ENCODE peak calls at places on chromosome 9, in six cellular contexts. A is Peyer's patch, S is cardiac fibroblast, L is upper lobe of right lung, F is endothelial cell of umbilical vein, R is OCI-LY7. X is an unnamed sample.

GRCh38 chr9:101628173-101628572 is 33.4 kb upstream of the PPP3R2 start:
- DNase-seq in A (no peak), S (no peak), L (no peak), F (no peak), R (no peak), X (no peak)

GRCh38 chr9:97362777-97363545 is 48.9 kb upstream of the TDRD7 start:
- DNase-seq in A (no peak), S (no peak), L (no peak), F (no peak), R (no peak), X (no peak)

GRCh38 chr9:108056805-108057386 is 567.3 kb upstream of the KLF4 start:
- DNase-seq in A (no peak), S (peak), L (no peak), F (peak), R (no peak), X (peak)

GRCh38 chr9:14018061-14018460 is 295.9 kb downstream of the NFIB start:
- DNase-seq in A (no peak), S (peak), L (no peak), F (peak), R (no peak), X (no peak)

GRCh38 chr9:119095072-119095471 is 274.2 kb downstream of the BRINP1 start:
- DNase-seq in A (no peak), S (no peak), L (no peak), F (no peak), R (no peak), X (no peak)

GRCh38 chr9:121201045-121201737 is 478 bp downstream of the RAB14 start:
- DNase-seq in A (peak), S (peak), L (peak), F (peak), R (peak), X (no peak)

GRCh38 chr9:93697352-93698139 is 121.2 kb downstream of the PHF2 start:
- DNase-seq in A (no peak), S (no peak), L (peak), F (no peak), R (no peak), X (no peak)

GRCh38 chr9:76490249-76490990 is 31.4 kb downstream of the GCNT1 start:
- DNase-seq in A (no peak), S (peak), L (no peak), F (peak), R (no peak), X (no peak)

GRCh38 chr9:120713257-120714087 is 798 bp downstream of the MEGF9 start:
- DNase-seq in A (peak), S (no peak), L (peak), F (no peak), R (no peak), X (no peak)

GRCh38 chr9:106893088-106893487 is 30.1 kb downstream of the ZNF462 start:
- DNase-seq in A (no peak), S (peak), L (no peak), F (peak), R (no peak), X (peak)

GRCh38 chr9:37336150-37336549 is 86.3 kb upstream of the GRHPR start:
- DNase-seq in A (no peak), S (no peak), L (no peak), F (no peak), R (no peak), X (no peak)

GRCh38 chr9:97747201-97747965 is 50.2 kb upstream of the XPA start:
- DNase-seq in A (no peak), S (peak), L (no peak), F (no peak), R (no peak), X (peak)

GRCh38 chr9:74277532-74277931 is 219.6 kb upstream of the RORB start:
- DNase-seq in A (peak), S (no peak), L (no peak), F (no peak), R (no peak), X (no peak)

GRCh38 chr9:15642369-15642962 is 89.6 kb downstream of the CCDC171 start:
- DNase-seq in A (no peak), S (peak), L (no peak), F (peak), R (peak), X (peak)

GRCh38 chr9:70480405-70480980 is 66.0 kb upstream of the KLF9 start:
- DNase-seq in A (peak), S (peak), L (peak), F (peak), R (no peak), X (no peak)

GRCh38 chr9:122477346-122477745 is 380 bp downstream of the OR1J1 start:
- DNase-seq in A (no peak), S (no peak), L (no peak), F (no peak), R (no peak), X (no peak)

GRCh38 chr9:86500667-86501435 is 146.6 kb upstream of the TUT7 start:
- DNase-seq in A (no peak), S (peak), L (no peak), F (no peak), R (no peak), X (peak)

GRCh38 chr9:36864491-36865410 is 169.3 kb downstream of the PAX5 start:
- DNase-seq in A (no peak), S (no peak), L (peak), F (no peak), R (peak), X (no peak)

GRCh38 chr9:107784235-107784958 is 294.8 kb upstream of the KLF4 start:
- DNase-seq in A (no peak), S (peak), L (no peak), F (peak), R (no peak), X (peak)

GRCh38 chr9:76180541-76180940 is 213.7 kb downstream of the RFK start:
- DNase-seq in A (no peak), S (peak), L (no peak), F (no peak), R (no peak), X (no peak)

DNA sequence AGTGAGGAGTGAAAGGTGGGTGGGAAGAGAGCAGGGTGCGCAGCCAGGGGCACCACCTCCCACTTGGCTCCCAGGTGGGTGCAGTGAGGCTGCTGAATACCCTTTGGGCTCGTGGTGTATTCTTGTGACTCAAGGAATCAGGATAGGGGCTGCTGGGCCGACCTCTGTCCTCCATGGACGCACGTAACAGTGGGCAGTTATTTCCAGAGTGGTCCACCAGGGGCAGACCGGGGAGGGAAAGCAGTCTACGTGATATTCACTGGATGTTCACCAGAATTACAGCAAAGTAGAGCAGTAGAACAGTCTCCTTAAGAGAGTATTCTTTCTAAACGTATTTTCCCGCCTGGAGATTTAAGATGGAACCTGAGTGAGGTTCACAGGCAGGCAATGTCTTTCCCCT is 88.5 kb downstream of the SYK start:
- DNase-seq in A (no peak), S (no peak), L (no peak), F (no peak), R (no peak), X (no peak)
- TF ChIP-seq CTCF in A (no peak), S (no peak), L (no peak), F (no peak), R (peak), X (peak)

GRCh38 chr9:21392270-21392669 is 7.1 kb upstream of the IFNA2 start:
- DNase-seq in A (no peak), S (no peak), L (no peak), F (no peak), R (peak), X (peak)
- TF ChIP-seq CTCF in A (peak), S (peak), L (no peak), F (peak), R (peak), X (peak)

GRCh38 chr9:88772602-88773001 is 218.7 kb upstream of the S1PR3 start:
- DNase-seq in A (no peak), S (no peak), L (no peak), F (no peak), R (no peak), X (no peak)

GRCh38 chr9:88773119-88773518 is 218.1 kb upstream of the S1PR3 start:
- DNase-seq in A (no peak), S (no peak), L (no peak), F (no peak), R (no peak), X (no peak)

GRCh38 chr9:88775037-88775471 is 216.2 kb upstream of the S1PR3 start:
- DNase-seq in A (peak), S (peak), L (no peak), F (peak), R (no peak), X (peak)

GRCh38 chr9:88775559-88775958 is 215.7 kb upstream of the S1PR3 start:
- DNase-seq in A (no peak), S (no peak), L (no peak), F (peak), R (no peak), X (no peak)

GRCh38 chr9:88773627-88774244 is 217.5 kb upstream of the S1PR3 start:
- DNase-seq in A (no peak), S (peak), L (no peak), F (peak), R (no peak), X (peak)
- TF ChIP-seq CTCF in A (no peak), S (peak), L (no peak), F (no peak), R (no peak), X (peak)

GRCh38 chr9:110509787-110510186 is 69.8 kb downstream of the SVEP1 start:
- DNase-seq in A (no peak), S (no peak), L (no peak), F (no peak), R (no peak), X (no peak)
- TF ChIP-seq CTCF in A (no peak), S (no peak), L (no peak), F (no peak), R (no peak), X (no peak)